ENCODE peak calls at places on chromosomes 2 and 18, in ten cellular contexts. Q is foreskin fibroblast, T is GM10248, E is MM.1S, H is AG09309, P is HFF-Myc, I is PC-9, K is GM13977, R is uterus, S is IMR-90. O is an unnamed sample.

GRCh38 chr18:22822841-22823508 is 110.2 kb upstream of the RBBP8 start:
- DNase-seq in R (no peak), H (no peak), E (peak; percentile 77), K (peak; percentile 31), I (no peak), S (no peak), T (no peak), P (no peak), Q (no peak), O (no peak)

GRCh38 chr2:98404556-98405250 is 40.0 kb upstream of the INPP4A start:
- DNase-seq in Q (no peak), T (no peak), H (no peak), P (no peak), E (no peak), K (no peak), I (peak; percentile 60), S (no peak), R (no peak), O (no peak)

GRCh38 chr2:185793532-185794073 is 55.0 kb downstream of the FSIP2 start:
- DNase-seq in E (no peak), R (no peak), P (no peak), Q (no peak), H (no peak), I (no peak), T (no peak), K (no peak), S (no peak), O (no peak)

GRCh38 chr2:23692263-23692662 is 234.7 kb downstream of the ATAD2B start:
- DNase-seq in Q (no peak), E (no peak), R (no peak), K (no peak), H (no peak), S (no peak), P (no peak), I (no peak), T (no peak), O (peak; percentile 31)

GRCh38 chr2:189116059-189116458 is 63.5 kb downstream of the COL5A2 start:
- DNase-seq in T (no peak), I (no peak), R (no peak), K (no peak), Q (peak; percentile 34), S (no peak), E (no peak), H (no peak), P (no peak), O (no peak)

GRCh38 chr2:74744731-74745505 is 89.0 kb upstream of the HK2 start:
- DNase-seq in R (no peak), E (no peak), S (no peak), K (no peak), H (no peak), Q (no peak), P (no peak), I (no peak), T (no peak), O (no peak)

GRCh38 chr2:235820571-235820970 is 326.7 kb downstream of the AGAP1 start:
- DNase-seq in Q (peak; percentile 10), P (no peak), R (no peak), I (no peak), S (peak; percentile 68), E (no peak), H (no peak), T (no peak), K (no peak), O (no peak)

GRCh38 chr2:156649596-156649995 is 213.4 kb downstream of the GPD2 start:
- DNase-seq in P (no peak), R (no peak), T (no peak), Q (no peak), E (no peak), H (no peak), S (no peak), K (no peak), I (no peak), O (no peak)

GRCh38 chr2:199668648-199669047 is 182.3 kb downstream of the FTCDNL1 start:
- DNase-seq in I (no peak), R (no peak), H (no peak), S (no peak), P (no peak), Q (no peak), E (no peak), K (no peak), T (no peak), O (no peak)

GRCh38 chr18:37346048-37346447 is 219.6 kb downstream of the CELF4 start:
- DNase-seq in I (no peak), P (no peak), T (no peak), E (no peak), R (no peak), S (no peak), H (no peak), Q (no peak), K (no peak), O (no peak)

GRCh38 chr2:71385008-71385407 is 53.4 kb downstream of the ZNF638 start:
- DNase-seq in P (peak; percentile 67), H (peak; percentile 18), S (peak; percentile 92), K (no peak), R (no peak), I (no peak), T (no peak), E (no peak), Q (peak; percentile 72), O (no peak)

GRCh38 chr2:147449323-147450080 is 395.3 kb upstream of the ACVR2A start:
- DNase-seq in T (no peak), R (no peak), S (no peak), H (no peak), E (no peak), I (no peak), P (no peak), Q (no peak), K (no peak), O (no peak)

GRCh38 chr2:218829868-218830451 is 1.6 kb downstream of the PRKAG3 start:
- DNase-seq in H (no peak), E (no peak), S (no peak), T (no peak), R (no peak), Q (no peak), K (no peak), P (no peak), I (no peak), O (no peak)

GRCh38 chr2:38290332-38290731 is 86.7 kb downstream of the ATL2 start:
- DNase-seq in E (no peak), R (no peak), T (no peak), P (no peak), I (no peak), S (no peak), K (no peak), Q (no peak), H (no peak), O (no peak)

GRCh38 chr18:23982154-23983071 is 32.1 kb upstream of the TTC39C start:
- DNase-seq in I (no peak), S (peak; percentile 75), E (no peak), H (peak; percentile 38), T (no peak), R (peak; percentile 77), P (no peak), Q (peak; percentile 29), K (no peak), O (no peak)

GRCh38 chr2:73053316-73054114 is 18.0 kb downstream of the SFXN5 start:
- DNase-seq in H (peak; percentile 28), R (peak; percentile 30), Q (no peak), T (no peak), K (no peak), E (no peak), S (peak; percentile 71), P (no peak), I (no peak), O (no peak)

GRCh38 chr2:166179201-166179600 is 51.4 kb upstream of the SCN1A start:
- DNase-seq in Q (no peak), R (no peak), K (no peak), I (no peak), P (no peak), S (peak; percentile 35), E (no peak), T (no peak), H (no peak), O (no peak)
- TF ChIP-seq CTCF in Q (peak; percentile 21), R (no peak), K (no peak), I (peak; percentile 15), P (no peak), S (peak; percentile 54), E (no peak), T (no peak), H (no peak), O (no peak)

DNA sequence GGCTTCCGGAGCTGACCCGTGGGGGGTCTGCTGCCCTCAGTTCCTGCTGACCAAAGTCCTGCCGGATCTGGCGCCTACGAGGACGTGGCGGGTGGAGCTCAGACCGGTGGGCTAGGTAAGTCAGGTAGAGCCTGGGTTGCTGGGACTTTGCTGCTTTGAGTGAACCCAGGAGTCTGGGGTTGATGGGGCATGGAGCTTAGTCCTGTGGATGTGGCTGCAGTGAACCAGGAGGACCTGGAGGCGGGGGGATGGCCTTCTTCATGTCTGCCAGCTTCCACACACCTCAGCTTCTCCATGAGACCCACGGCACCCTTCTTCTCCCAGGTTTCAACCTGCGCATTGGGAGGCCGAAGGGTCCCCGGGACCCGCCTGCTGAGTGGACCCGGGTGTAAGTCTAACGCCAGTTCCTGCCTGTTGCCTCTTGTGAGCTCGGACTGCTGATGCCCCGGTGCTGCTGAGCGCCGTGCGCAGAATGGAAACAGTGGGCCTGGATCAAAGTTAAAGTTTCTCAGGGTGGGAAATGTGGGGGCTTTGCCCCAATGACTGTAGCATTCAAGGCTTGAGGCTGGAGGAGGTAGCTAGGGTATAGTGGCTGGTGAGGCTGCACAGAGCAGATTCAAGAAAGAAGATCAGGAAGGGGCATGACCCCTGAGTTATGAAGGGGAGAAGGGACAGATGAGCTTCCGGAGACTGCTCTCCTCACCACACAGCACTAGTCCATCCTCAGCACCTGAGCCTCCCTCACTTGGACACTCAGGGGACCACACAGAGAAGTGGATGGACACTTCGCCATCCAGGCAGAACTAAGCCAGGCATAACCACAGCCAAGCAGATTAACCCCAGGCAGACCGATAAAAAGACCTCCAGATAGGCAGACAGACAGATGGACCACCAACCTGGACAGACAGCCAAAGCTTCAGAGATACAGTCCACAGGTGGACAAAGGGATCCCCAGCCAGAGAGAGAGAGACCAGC is 17.3 kb downstream of the PTPN18 start:
- DNase-seq in R (no peak), S (no peak), H (no peak), Q (no peak), K (no peak), P (no peak), I (no peak), T (no peak), E (no peak), O (peak; percentile 34)
- TF ChIP-seq CTCF in R (no peak), S (no peak), H (no peak), Q (no peak), K (no peak), P (no peak), I (peak; percentile 47), T (no peak), E (no peak), O (no peak)

DNA sequence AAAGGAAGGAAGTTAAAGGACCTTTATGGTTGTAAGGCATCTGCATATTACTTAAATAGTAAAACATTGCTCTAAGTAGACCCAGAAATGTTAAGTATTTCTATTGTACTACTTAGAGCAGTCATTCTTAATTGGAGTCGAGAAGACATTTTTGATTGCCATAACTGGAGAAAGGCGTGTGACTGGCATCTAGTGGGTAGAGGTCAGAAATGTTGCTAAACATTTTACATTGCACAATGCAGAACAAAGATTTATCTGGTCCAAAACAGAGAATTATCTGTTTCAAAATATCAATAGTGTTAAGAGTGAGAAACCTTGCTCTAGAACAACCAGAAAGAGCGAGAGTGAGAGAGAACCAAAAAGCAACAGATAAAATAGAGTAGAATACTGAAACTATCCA is 23.3 kb upstream of the ROCK1 start:
- DNase-seq in K (peak; percentile 26), P (no peak), T (no peak), S (peak; percentile 7), E (peak; percentile 12), H (no peak), R (no peak), I (no peak), Q (peak; percentile 35), O (peak; percentile 28)
- TF ChIP-seq CTCF in K (peak; percentile 46), P (peak; percentile 16), T (peak; percentile 17), S (peak; percentile 21), E (peak; percentile 35), H (peak; percentile 42), R (peak; percentile 24), I (peak; percentile 44), Q (no peak), O (no peak)

GRCh38 chr18:5841518-5841917 is 53.8 kb downstream of the TMEM200C start:
- DNase-seq in H (no peak), I (no peak), P (no peak), T (no peak), R (no peak), Q (no peak), S (no peak), K (no peak), E (no peak), O (no peak)
- TF ChIP-seq CTCF in H (no peak), I (no peak), P (no peak), T (no peak), R (no peak), Q (no peak), S (no peak), K (no peak), E (peak; percentile 10), O (no peak)